ENCODE peak calls at places on chromosomes 16 and 17, in eight cellular contexts. J is GM03348; S is Daoy; Y is HCT116; T is stimulated activated CD4-positive, alpha-beta T cell treated with anti-CD3 and anti-CD28 coated beads, Interleukin-12 subunit alpha, Interleukin-12 subunit beta, amount 100 ng/mL, for 4 hours; H is H9; L is activated effector memory CD4-positive, alpha-beta T cell treated with anti-CD3 and anti-CD28 coated beads, Interleukin-2, amount 50 U/mL, for 16 hours; Q is activated naive CD8-positive, alpha-beta T cell treated with anti-CD3 and anti-CD28 coated beads, Interleukin-2, amount 50 U/mL, for 24 hours. I is an unnamed sample.

GRCh38 chr16:68363847-68364600 is 53.2 kb downstream of the PRMT7 start:
- DNase-seq in J (no peak), S (no peak), Y (no peak), T (no peak), H (no peak), L (no peak), Q (no peak), I (peak; percentile 54)

GRCh38 chr17:32516450-32516849 is 29.7 kb downstream of the CDK5R1 start:
- DNase-seq in J (no peak), S (no peak), Y (no peak), T (no peak), H (no peak), L (no peak), Q (no peak), I (no peak)

GRCh38 chr17:43779145-43780125 is 658 bp upstream of the DUSP3 start:
- DNase-seq in J (peak; percentile 25), S (no peak), Y (peak; percentile 34), T (no peak), H (peak; percentile 66), L (no peak), Q (no peak), I (no peak)

GRCh38 chr16:84397090-84397489 is 28.8 kb downstream of the ATP2C2 start:
- DNase-seq in J (no peak), S (no peak), Y (no peak), T (no peak), H (no peak), L (no peak), Q (no peak), I (no peak)

GRCh38 chr16:81403601-81404391 is 40.8 kb upstream of the CMIP start:
- DNase-seq in J (peak; percentile 93), S (peak; percentile 86), Y (peak; percentile 85), T (peak; percentile 85), H (peak; percentile 91), L (peak; percentile 92), Q (peak; percentile 90), I (peak; percentile 80)

GRCh38 chr16:28984619-28985135 is at the start of gene LAT:
- DNase-seq in J (no peak), S (peak; percentile 86), Y (no peak), T (peak; percentile 77), H (no peak), L (peak; percentile 92), Q (peak; percentile 76), I (peak; percentile 49)

GRCh38 chr17:79258843-79259242 is 184.2 kb downstream of the ENGASE start:
- DNase-seq in J (no peak), S (no peak), Y (no peak), T (no peak), H (no peak), L (no peak), Q (no peak), I (no peak)

GRCh38 chr17:27800522-27800921 is at the start of gene NOS2:
- DNase-seq in J (no peak), S (no peak), Y (no peak), T (no peak), H (no peak), L (no peak), Q (no peak), I (no peak)

GRCh38 chr17:68600123-68600880 is 865 bp downstream of the FAM20A start:
- DNase-seq in J (peak; percentile 60), S (peak; percentile 18), Y (no peak), T (no peak), H (peak; percentile 88), L (no peak), Q (no peak), I (no peak)

GRCh38 chr16:85238233-85238647 is 126.0 kb upstream of the CIBAR2 start:
- DNase-seq in J (peak; percentile 89), S (peak; percentile 88), Y (no peak), T (no peak), H (peak; percentile 75), L (no peak), Q (no peak), I (no peak)

GRCh38 chr16:89764711-89765201 is 43.4 kb downstream of the ZNF276 start:
- DNase-seq in J (no peak), S (no peak), Y (no peak), T (no peak), H (no peak), L (peak; percentile 80), Q (peak; percentile 36), I (no peak)

GRCh38 chr16:75032655-75033054 is 33.8 kb downstream of the ZNRF1 start:
- DNase-seq in J (no peak), S (no peak), Y (no peak), T (no peak), H (no peak), L (no peak), Q (no peak), I (no peak)

GRCh38 chr17:67575325-67575724 is 142.4 kb upstream of the NOL11 start:
- DNase-seq in J (no peak), S (no peak), Y (no peak), T (no peak), H (no peak), L (no peak), Q (no peak), I (no peak)

GRCh38 chr17:82835766-82836512 is 3.9 kb downstream of the ZNF750 start:
- DNase-seq in J (no peak), S (no peak), Y (no peak), T (no peak), H (no peak), L (no peak), Q (no peak), I (peak; percentile 99)

GRCh38 chr16:89841275-89841674 is 13.0 kb downstream of the SPIRE2 start:
- DNase-seq in J (no peak), S (no peak), Y (no peak), T (no peak), H (no peak), L (no peak), Q (peak; percentile 63), I (no peak)

GRCh38 chr17:15269690-15270089 is 4.6 kb upstream of the PMP22 start:
- DNase-seq in J (no peak), S (no peak), Y (no peak), T (no peak), H (no peak), L (no peak), Q (no peak), I (no peak)

GRCh38 chr16:85610446-85611204 is 2.5 kb upstream of the GSE1 start:
- DNase-seq in J (peak; percentile 95), S (peak; percentile 90), Y (peak; percentile 83), T (peak; percentile 90), H (peak; percentile 96), L (peak; percentile 94), Q (peak; percentile 95), I (peak; percentile 93)

GRCh38 chr17:67666710-67667109 is 51.0 kb upstream of the NOL11 start:
- DNase-seq in J (no peak), S (no peak), Y (no peak), T (no peak), H (no peak), L (no peak), Q (no peak), I (no peak)

GRCh38 chr17:38431343-38432145 is 3.3 kb downstream of the ARHGAP23 start:
- DNase-seq in J (no peak), S (no peak), Y (no peak), T (no peak), H (no peak), L (no peak), Q (no peak), I (no peak)

GRCh38 chr16:1363501-1364041 is 11.8 kb downstream of the GNPTG start:
- DNase-seq in J (peak; percentile 79), S (peak; percentile 51), Y (peak; percentile 23), T (peak; percentile 71), H (peak; percentile 81), L (peak; percentile 90), Q (peak; percentile 79), I (no peak)

GRCh38 chr16:26787924-26788323 is 278.8 kb upstream of the C16orf82 start:
- DNase-seq in J (no peak), S (no peak), Y (peak; percentile 13), T (no peak), H (no peak), L (no peak), Q (no peak), I (no peak)

GRCh38 chr17:73595068-73595865 is 49.0 kb downstream of the SDK2 start:
- DNase-seq in J (peak; percentile 32), S (peak; percentile 71), Y (no peak), T (peak; percentile 13), H (peak; percentile 92), L (no peak), Q (peak; percentile 56), I (no peak)

GRCh38 chr16:123971-124370 is 14.5 kb downstream of the NPRL3 start:
- DNase-seq in J (no peak), S (no peak), Y (no peak), T (no peak), H (no peak), L (no peak), Q (no peak), I (no peak)

GRCh38 chr16:58515871-58516767 is 802 bp downstream of the SETD6 start:
- DNase-seq in J (peak; percentile 35), S (peak; percentile 36), Y (no peak), T (peak; percentile 44), H (peak; percentile 74), L (peak; percentile 77), Q (peak; percentile 53), I (no peak)

GRCh38 chr16:24070851-24071250 is 185.3 kb upstream of the CACNG3 start:
- DNase-seq in J (peak; percentile 68), S (peak; percentile 63), Y (peak; percentile 43), T (peak; percentile 6), H (peak; percentile 83), L (peak; percentile 69), Q (peak; percentile 17), I (no peak)

GRCh38 chr16:85279874-85280545 is 167.7 kb upstream of the CIBAR2 start:
- DNase-seq in J (no peak), S (no peak), Y (no peak), T (no peak), H (no peak), L (no peak), Q (no peak), I (no peak)

GRCh38 chr17:74452027-74452840 is 14.2 kb upstream of the CD300A start:
- DNase-seq in J (no peak), S (peak; percentile 65), Y (no peak), T (no peak), H (peak; percentile 49), L (no peak), Q (no peak), I (no peak)

GRCh38 chr16:85733839-85734170 is 17.1 kb downstream of the C16orf74 start:
- DNase-seq in J (no peak), S (no peak), Y (no peak), T (no peak), H (peak; percentile 91), L (no peak), Q (no peak), I (peak; percentile 50)

GRCh38 chr17:17540935-17541639 is 44.9 kb upstream of the RASD1 start:
- DNase-seq in J (no peak), S (no peak), Y (no peak), T (no peak), H (no peak), L (no peak), Q (no peak), I (no peak)

GRCh38 chr17:58556833-58557250 is 42.4 kb upstream of the MTMR4 start:
- DNase-seq in J (no peak), S (no peak), Y (no peak), T (no peak), H (no peak), L (no peak), Q (no peak), I (no peak)

GRCh38 chr16:86530251-86531192 is 20.2 kb downstream of the FOXF1 start:
- DNase-seq in J (no peak), S (no peak), Y (no peak), T (no peak), H (no peak), L (no peak), Q (no peak), I (no peak)

GRCh38 chr17:43906951-43907424 is 348 bp downstream of the MPP2 start:
- DNase-seq in J (no peak), S (no peak), Y (no peak), T (no peak), H (peak; percentile 53), L (peak; percentile 64), Q (no peak), I (no peak)